ENCODE peak calls at places on chromosomes 16 and 17, in eight cellular contexts. J is stimulated activated CD4-positive, alpha-beta T cell treated with anti-CD3 and anti-CD28 coated beads, Interleukin-1b, Interleukin-23, amount 100 ng/mL, for 1 hour; E is HCT116; T is NCI-H446; G is activated T-cell treated with anti-CD3 and anti-CD28 coated beads for 48 hours; S is GM06990; I is colonic mucosa; W is Right ventricle myocardium inferior. R is an unnamed sample.

GRCh38 chr17:65047939-65048338 is 8.6 kb downstream of the GNA13 start:
- DNase-seq in I (no peak), W (no peak), T (no peak), E (no peak), S (no peak), J (no peak), G (no peak), R (no peak)

GRCh38 chr16:81429045-81429521 is 15.5 kb upstream of the CMIP start:
- DNase-seq in T (peak; percentile 39), W (no peak), E (peak; percentile 68), S (no peak), G (no peak), I (no peak), J (no peak), R (no peak)

GRCh38 chr17:77504652-77505459 is 364.1 kb downstream of the SEC14L1 start:
- DNase-seq in T (no peak), G (no peak), I (no peak), J (no peak), W (no peak), E (no peak), S (no peak), R (no peak)

GRCh38 chr17:76822184-76822778 is 45.9 kb upstream of the MGAT5B start:
- DNase-seq in T (peak; percentile 34), I (no peak), E (no peak), S (no peak), J (no peak), W (no peak), G (no peak), R (no peak)

GRCh38 chr16:79272141-79272577 is 328.4 kb downstream of the MAF start:
- DNase-seq in E (no peak), S (no peak), W (no peak), T (no peak), J (no peak), I (no peak), G (peak; percentile 71), R (peak; percentile 65)

GRCh38 chr16:82936941-82937551 is 310.3 kb downstream of the CDH13 start:
- DNase-seq in S (no peak), J (no peak), W (no peak), T (no peak), I (no peak), G (no peak), E (no peak), R (no peak)

GRCh38 chr16:11796227-11797165 is 562 bp downstream of the ZC3H7A start:
- DNase-seq in G (no peak), T (no peak), E (no peak), S (peak; percentile 50), W (peak; percentile 79), I (peak; percentile 73), J (no peak), R (peak; percentile 16)

GRCh38 chr17:1829189-1829578 is 518 bp downstream of the SMYD4 start:
- DNase-seq in T (peak; percentile 21), W (no peak), E (no peak), G (no peak), S (no peak), I (peak; percentile 63), J (no peak), R (no peak)

GRCh38 chr16:83305092-83305491 is 502.7 kb upstream of the HSBP1 start:
- DNase-seq in E (no peak), T (no peak), G (no peak), I (no peak), S (no peak), J (no peak), W (no peak), R (no peak)

GRCh38 chr17:48510761-48511604 is 19.8 kb downstream of the HOXB1 start:
- DNase-seq in T (no peak), S (peak; percentile 48), I (no peak), J (no peak), W (no peak), E (no peak), G (no peak), R (no peak)

GRCh38 chr16:17463335-17463734 is 7.4 kb downstream of the XYLT1 start:
- DNase-seq in E (no peak), J (no peak), G (no peak), I (no peak), S (no peak), W (no peak), T (no peak), R (no peak)

GRCh38 chr17:56593741-56594527 is 435 bp downstream of the NOG start:
- DNase-seq in S (peak; percentile 39), G (peak; percentile 50), I (peak; percentile 29), T (peak; percentile 58), J (no peak), W (peak; percentile 77), E (no peak), R (peak; percentile 44)

GRCh38 chr17:28527181-28527681 is 21.1 kb downstream of the FOXN1 start:
- DNase-seq in T (no peak), G (no peak), S (no peak), W (no peak), J (no peak), E (no peak), I (no peak), R (no peak)

GRCh38 chr16:3495166-3495565 is at the start of gene C16orf90:
- DNase-seq in G (no peak), T (no peak), I (no peak), J (no peak), W (no peak), S (no peak), E (no peak), R (no peak)

GRCh38 chr17:59154335-59154720 is 658 bp downstream of the SKA2 start:
- DNase-seq in E (no peak), S (peak; percentile 52), I (peak; percentile 53), T (peak; percentile 56), G (peak; percentile 35), J (no peak), W (no peak), R (no peak)

GRCh38 chr17:80529104-80529903 is 15.3 kb upstream of the RPTOR start:
- DNase-seq in W (no peak), S (no peak), J (no peak), T (no peak), E (no peak), I (no peak), G (no peak), R (no peak)